ENCODE peak calls at places on chromosomes 4 and X, in seven cellular contexts. One of them, this sample, is unnamed.

GRCh38 chr4:81756973-81757372 is 285.3 kb upstream of the RASGEF1B start:
- DNase-seq in Peyer's patch: no peak
- DNase-seq in AG10803: no peak
- DNase-seq in fibroblast of the aortic adventitia: no peak
- DNase-seq in stomach: no peak
- DNase-seq in GM06990: no peak
- DNase-seq in omental fat pad: no peak
- DNase-seq in this sample: no peak

GRCh38 chrX:153582896-153583295 is 16.0 kb downstream of the CCNQ start:
- DNase-seq in omental fat pad: no peak
- DNase-seq in GM06990: peak; percentile 69
- DNase-seq in AG10803: no peak
- DNase-seq in Peyer's patch: no peak
- DNase-seq in fibroblast of the aortic adventitia: no peak
- DNase-seq in stomach: peak; percentile 31
- DNase-seq in this sample: no peak

GRCh38 chrX:13103914-13104274 is 59.5 kb upstream of the FAM9C start:
- DNase-seq in AG10803: no peak
- DNase-seq in omental fat pad: no peak
- DNase-seq in fibroblast of the aortic adventitia: no peak
- DNase-seq in GM06990: no peak
- DNase-seq in Peyer's patch: no peak
- DNase-seq in stomach: no peak
- DNase-seq in this sample: no peak

GRCh38 chr4:42397635-42398447 is 553 bp downstream of the SHISA3 start:
- DNase-seq in fibroblast of the aortic adventitia: peak; percentile 41
- DNase-seq in Peyer's patch: peak; percentile 53
- DNase-seq in stomach: no peak
- DNase-seq in AG10803: no peak
- DNase-seq in omental fat pad: no peak
- DNase-seq in GM06990: peak; percentile 69
- DNase-seq in this sample: peak; percentile 6

GRCh38 chr4:84379881-84380618 is 119.0 kb downstream of the NKX6-1 start:
- DNase-seq in fibroblast of the aortic adventitia: peak; percentile 56
- DNase-seq in omental fat pad: no peak
- DNase-seq in AG10803: peak; percentile 78
- DNase-seq in Peyer's patch: no peak
- DNase-seq in stomach: no peak
- DNase-seq in GM06990: no peak
- DNase-seq in this sample: no peak

GRCh38 chrX:100649550-100650356 is 5.8 kb downstream of the SRPX2 start:
- DNase-seq in AG10803: peak; percentile 94
- DNase-seq in fibroblast of the aortic adventitia: peak; percentile 87
- DNase-seq in omental fat pad: peak; percentile 59
- DNase-seq in Peyer's patch: peak; percentile 63
- DNase-seq in stomach: no peak
- DNase-seq in GM06990: no peak
- DNase-seq in this sample: peak; percentile 75

GRCh38 chrX:72069380-72070160 is 62.1 kb downstream of the RTL5 start:
- DNase-seq in stomach: no peak
- DNase-seq in AG10803: no peak
- DNase-seq in GM06990: no peak
- DNase-seq in omental fat pad: no peak
- DNase-seq in Peyer's patch: no peak
- DNase-seq in fibroblast of the aortic adventitia: no peak
- DNase-seq in this sample: no peak

GRCh38 chr4:155411546-155411945 is 34.8 kb upstream of the MAP9 start:
- DNase-seq in omental fat pad: no peak
- DNase-seq in GM06990: no peak
- DNase-seq in AG10803: no peak
- DNase-seq in Peyer's patch: no peak
- DNase-seq in fibroblast of the aortic adventitia: no peak
- DNase-seq in stomach: no peak
- DNase-seq in this sample: no peak

GRCh38 chr4:129344058-129344457 is 248.1 kb downstream of the C4orf33 start:
- DNase-seq in Peyer's patch: no peak
- DNase-seq in AG10803: peak; percentile 6
- DNase-seq in fibroblast of the aortic adventitia: peak; percentile 20
- DNase-seq in stomach: no peak
- DNase-seq in GM06990: no peak
- DNase-seq in omental fat pad: no peak
- DNase-seq in this sample: peak; percentile 29

GRCh38 chr4:75733369-75733768 is 9.0 kb downstream of the USO1 start:
- DNase-seq in stomach: no peak
- DNase-seq in omental fat pad: no peak
- DNase-seq in fibroblast of the aortic adventitia: no peak
- DNase-seq in GM06990: no peak
- DNase-seq in AG10803: peak; percentile 20
- DNase-seq in Peyer's patch: no peak
- DNase-seq in this sample: no peak

GRCh38 chrX:78548012-78548411 is 111.1 kb downstream of the RTL3 start:
- DNase-seq in GM06990: no peak
- DNase-seq in stomach: no peak
- DNase-seq in omental fat pad: no peak
- DNase-seq in Peyer's patch: no peak
- DNase-seq in AG10803: no peak
- DNase-seq in fibroblast of the aortic adventitia: peak; percentile 39
- DNase-seq in this sample: no peak

GRCh38 chrX:38052096-38052495 is 45.7 kb downstream of the SYTL5 start:
- DNase-seq in omental fat pad: no peak
- DNase-seq in fibroblast of the aortic adventitia: peak; percentile 78
- DNase-seq in AG10803: peak; percentile 80
- DNase-seq in GM06990: no peak
- DNase-seq in Peyer's patch: no peak
- DNase-seq in stomach: no peak
- DNase-seq in this sample: peak; percentile 1

GRCh38 chr4:86043755-86044592 is 315.9 kb downstream of the MAPK10 start:
- DNase-seq in AG10803: peak; percentile 56
- DNase-seq in stomach: no peak
- DNase-seq in GM06990: no peak
- DNase-seq in omental fat pad: no peak
- DNase-seq in Peyer's patch: no peak
- DNase-seq in fibroblast of the aortic adventitia: peak; percentile 81
- DNase-seq in this sample: peak; percentile 48

GRCh38 chr4:188960411-188961093 is 821.3 kb downstream of the TRIML1 start:
- DNase-seq in GM06990: no peak
- DNase-seq in fibroblast of the aortic adventitia: no peak
- DNase-seq in omental fat pad: no peak
- DNase-seq in Peyer's patch: no peak
- DNase-seq in stomach: no peak
- DNase-seq in AG10803: no peak
- DNase-seq in this sample: no peak

GRCh38 chr4:123257563-123257962 is 139.0 kb upstream of the SPRY1 start:
- DNase-seq in AG10803: no peak
- DNase-seq in Peyer's patch: no peak
- DNase-seq in fibroblast of the aortic adventitia: no peak
- DNase-seq in omental fat pad: no peak
- DNase-seq in stomach: no peak
- DNase-seq in GM06990: no peak
- DNase-seq in this sample: no peak

GRCh38 chr4:40731792-40732245 is 17.9 kb upstream of the NSUN7 start:
- DNase-seq in fibroblast of the aortic adventitia: no peak
- DNase-seq in Peyer's patch: peak; percentile 55
- DNase-seq in stomach: peak; percentile 60
- DNase-seq in omental fat pad: no peak
- DNase-seq in AG10803: no peak
- DNase-seq in GM06990: no peak
- DNase-seq in this sample: peak; percentile 49

GRCh38 chrX:153725039-153725831 is 579 bp downstream of the ABCD1 start:
- DNase-seq in Peyer's patch: no peak
- DNase-seq in AG10803: no peak
- DNase-seq in GM06990: peak; percentile 31
- DNase-seq in stomach: no peak
- DNase-seq in omental fat pad: no peak
- DNase-seq in fibroblast of the aortic adventitia: no peak
- DNase-seq in this sample: no peak

GRCh38 chrX:65688403-65688881 is 21.0 kb downstream of the MSN start:
- DNase-seq in fibroblast of the aortic adventitia: peak; percentile 61
- DNase-seq in omental fat pad: no peak
- DNase-seq in AG10803: peak; percentile 57
- DNase-seq in GM06990: peak; percentile 69
- DNase-seq in Peyer's patch: no peak
- DNase-seq in stomach: no peak
- DNase-seq in this sample: no peak

GRCh38 chr4:147345662-147346061 is 135.2 kb upstream of the EDNRA start:
- DNase-seq in Peyer's patch: no peak
- DNase-seq in stomach: no peak
- DNase-seq in AG10803: no peak
- DNase-seq in omental fat pad: no peak
- DNase-seq in GM06990: no peak
- DNase-seq in fibroblast of the aortic adventitia: no peak
- DNase-seq in this sample: no peak

DNA sequence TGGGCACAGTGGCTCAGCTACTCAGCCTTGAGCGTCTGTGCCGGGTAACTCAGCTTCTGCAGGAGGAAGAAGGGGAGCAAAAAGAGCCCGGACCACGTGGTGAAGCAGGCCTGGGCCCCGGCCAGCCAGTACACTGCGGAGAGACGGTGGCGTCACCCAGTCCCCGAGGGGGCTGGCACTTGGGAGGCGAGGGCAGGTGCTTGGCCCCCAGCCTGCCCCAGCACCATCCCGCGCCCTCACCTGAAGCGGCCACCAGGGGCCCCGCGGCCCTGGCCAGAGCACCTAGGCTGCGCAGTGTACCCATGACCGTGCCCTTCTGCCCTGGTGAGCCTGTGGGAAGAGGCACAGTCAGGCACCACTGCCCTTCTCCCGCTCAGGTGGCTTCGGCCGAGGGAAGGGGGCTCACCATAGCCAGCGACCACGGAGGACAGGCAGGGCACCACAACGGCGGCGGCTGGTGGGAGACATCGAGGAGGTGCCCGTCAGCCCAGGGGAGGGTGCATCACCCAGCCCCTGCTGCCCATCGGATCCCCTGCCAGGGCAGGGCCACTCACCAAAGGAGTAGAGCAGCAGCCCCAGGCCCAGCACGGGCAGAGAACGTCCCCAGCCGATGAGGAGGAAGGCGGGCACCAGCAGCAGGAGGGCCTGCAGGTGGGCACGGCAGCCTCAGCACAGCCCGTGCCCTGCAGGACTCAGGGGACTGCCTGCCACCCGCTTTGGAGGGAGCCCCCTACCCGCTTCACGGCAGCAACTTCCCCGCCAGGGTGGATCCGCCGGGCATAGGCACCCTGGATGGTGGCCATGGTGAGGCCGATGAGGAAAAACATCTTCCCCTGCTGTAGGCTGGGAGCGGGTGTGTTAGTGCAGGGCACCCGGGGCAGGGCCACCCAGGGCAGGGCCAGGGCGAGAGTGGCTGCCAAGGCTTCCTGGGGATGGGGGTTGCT is 32.1 kb downstream of the NOP14 start:
- DNase-seq in AG10803: no peak
- DNase-seq in stomach: peak; percentile 86
- DNase-seq in fibroblast of the aortic adventitia: no peak
- DNase-seq in GM06990: no peak
- DNase-seq in omental fat pad: no peak
- DNase-seq in Peyer's patch: peak; percentile 51
- DNase-seq in this sample: no peak
- TF ChIP-seq CTCF in AG10803: no peak
- TF ChIP-seq CTCF in stomach: peak; percentile 43
- TF ChIP-seq CTCF in fibroblast of the aortic adventitia: peak; percentile 14
- TF ChIP-seq CTCF in GM06990: peak; percentile 20
- TF ChIP-seq CTCF in omental fat pad: no peak
- TF ChIP-seq CTCF in Peyer's patch: no peak
- TF ChIP-seq CTCF in this sample: peak; percentile 24

GRCh38 chr4:184400375-184400870 is 73.9 kb downstream of the IRF2 start:
- DNase-seq in stomach: no peak
- DNase-seq in AG10803: peak; percentile 93
- DNase-seq in Peyer's patch: no peak
- DNase-seq in fibroblast of the aortic adventitia: peak; percentile 97
- DNase-seq in GM06990: no peak
- DNase-seq in omental fat pad: no peak
- DNase-seq in this sample: peak; percentile 11
- TF ChIP-seq CTCF in stomach: no peak
- TF ChIP-seq CTCF in AG10803: peak; percentile 54
- TF ChIP-seq CTCF in Peyer's patch: no peak
- TF ChIP-seq CTCF in fibroblast of the aortic adventitia: peak; percentile 60
- TF ChIP-seq CTCF in GM06990: no peak
- TF ChIP-seq CTCF in omental fat pad: no peak
- TF ChIP-seq CTCF in this sample: no peak

GRCh38 chr4:1050486-1051213 is 39.2 kb downstream of the FGFRL1 start:
- DNase-seq in GM06990: no peak
- DNase-seq in stomach: peak; percentile 25
- DNase-seq in AG10803: no peak
- DNase-seq in omental fat pad: no peak
- DNase-seq in fibroblast of the aortic adventitia: no peak
- DNase-seq in Peyer's patch: peak; percentile 54
- DNase-seq in this sample: no peak
- TF ChIP-seq CTCF in GM06990: no peak
- TF ChIP-seq CTCF in stomach: no peak
- TF ChIP-seq CTCF in AG10803: peak; percentile 24
- TF ChIP-seq CTCF in omental fat pad: no peak
- TF ChIP-seq CTCF in fibroblast of the aortic adventitia: no peak
- TF ChIP-seq CTCF in Peyer's patch: no peak
- TF ChIP-seq CTCF in this sample: no peak

GRCh38 chr4:133137571-133137970 is 11.5 kb upstream of the PCDH10 start:
- DNase-seq in fibroblast of the aortic adventitia: no peak
- DNase-seq in stomach: no peak
- DNase-seq in GM06990: no peak
- DNase-seq in omental fat pad: no peak
- DNase-seq in AG10803: no peak
- DNase-seq in Peyer's patch: no peak
- DNase-seq in this sample: no peak
- TF ChIP-seq CTCF in fibroblast of the aortic adventitia: no peak
- TF ChIP-seq CTCF in stomach: no peak
- TF ChIP-seq CTCF in GM06990: no peak
- TF ChIP-seq CTCF in omental fat pad: no peak
- TF ChIP-seq CTCF in AG10803: no peak
- TF ChIP-seq CTCF in Peyer's patch: no peak
- TF ChIP-seq CTCF in this sample: no peak

DNA sequence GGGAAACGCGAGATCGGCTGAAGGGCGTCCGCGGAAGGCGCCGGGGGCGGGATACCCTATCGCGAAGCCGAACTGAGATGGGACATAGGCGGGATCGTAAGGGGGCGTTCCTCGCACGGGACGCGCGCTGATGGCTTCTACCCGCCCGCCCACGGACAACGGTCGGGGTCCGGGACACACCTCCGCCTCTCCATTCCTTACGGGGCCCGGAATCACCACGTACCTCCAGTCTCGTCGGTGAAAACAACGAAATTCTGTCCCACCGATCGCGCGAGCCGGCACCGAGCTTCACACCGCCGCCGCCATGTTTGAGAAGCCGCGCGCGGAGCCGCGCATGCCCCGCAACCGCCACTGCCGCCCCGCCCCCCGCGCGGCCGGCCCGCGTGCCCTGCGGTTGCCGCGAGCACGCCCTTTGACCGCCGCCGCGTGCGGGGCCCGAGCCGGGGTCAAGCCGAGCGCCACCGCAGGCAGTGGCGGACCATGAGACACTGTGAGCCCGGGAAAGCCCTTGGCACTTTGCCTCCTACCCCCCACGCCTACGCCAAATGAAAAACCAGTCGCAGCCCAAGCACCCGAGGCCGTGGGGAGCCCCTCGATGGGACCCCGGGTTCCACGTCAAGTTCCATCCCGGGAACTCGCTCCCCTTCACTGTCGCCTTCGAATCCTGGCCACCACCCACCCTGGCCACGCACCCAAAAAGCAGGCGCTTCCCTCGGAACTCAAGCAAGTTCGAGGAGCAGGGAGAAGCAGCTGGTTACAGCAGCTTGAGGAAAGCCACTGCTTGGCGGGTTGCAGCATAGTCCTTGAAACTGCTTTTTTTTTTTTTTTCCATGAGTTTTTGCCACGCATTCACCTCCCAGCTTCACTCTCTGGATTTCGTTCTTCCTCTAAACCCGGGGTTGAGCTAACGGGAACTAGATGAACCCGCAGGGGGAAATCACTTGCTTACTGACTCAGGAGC is at the start of gene SCML2:
- DNase-seq in Peyer's patch: peak; percentile 62
- DNase-seq in GM06990: peak; percentile 46
- DNase-seq in omental fat pad: no peak
- DNase-seq in AG10803: peak; percentile 32
- DNase-seq in stomach: peak; percentile 35
- DNase-seq in fibroblast of the aortic adventitia: peak; percentile 35
- DNase-seq in this sample: peak; percentile 45
- TF ChIP-seq CTCF in Peyer's patch: no peak
- TF ChIP-seq CTCF in GM06990: no peak
- TF ChIP-seq CTCF in omental fat pad: no peak
- TF ChIP-seq CTCF in AG10803: no peak
- TF ChIP-seq CTCF in stomach: no peak
- TF ChIP-seq CTCF in fibroblast of the aortic adventitia: no peak
- TF ChIP-seq CTCF in this sample: no peak